ENCODE peak calls at places on chromosomes 3 and 15, in six cellular contexts. N is erythroblast, M is keratinocyte, C is epithelial cell of esophagus, X is T-cell, D is hepatocyte. A is an unnamed sample.
A peak's percentile ranks its signal among the peaks of the same experiment; 100 is the strongest.

GRCh38 chr3:196988241-196989029 is 19.8 kb upstream of the PIGZ start:
- DNase-seq in N (peak; percentile 93), M (no peak), C (peak; percentile 36), X (no peak), D (peak; percentile 81), A (no peak)

GRCh38 chr3:160885791-160886286 is 129.8 kb downstream of the PPM1L start:
- DNase-seq in N (no peak), M (no peak), C (peak; percentile 8), X (no peak), D (peak; percentile 58), A (no peak)

GRCh38 chr15:65192016-65192415 is 6.9 kb upstream of the CLPX start:
- DNase-seq in N (peak; percentile 32), M (no peak), C (no peak), X (no peak), D (no peak), A (no peak)

GRCh38 chr3:8733332-8734094 is at the start of gene CAV3:
- DNase-seq in N (no peak), M (no peak), C (no peak), X (no peak), D (no peak), A (no peak)

GRCh38 chr15:65937476-65937875 is 68.2 kb downstream of the RAB11A start:
- DNase-seq in N (peak; percentile 20), M (no peak), C (no peak), X (no peak), D (no peak), A (no peak)

GRCh38 chr15:90882781-90883525 is 1.4 kb upstream of the FES start:
- DNase-seq in N (no peak), M (no peak), C (no peak), X (no peak), D (no peak), A (no peak)

GRCh38 chr3:187522890-187523289 is 147.3 kb downstream of the SST start:
- DNase-seq in N (no peak), M (no peak), C (no peak), X (no peak), D (no peak), A (no peak)

GRCh38 chr3:55718475-55718874 is 231.4 kb upstream of the WNT5A start:
- DNase-seq in N (no peak), M (no peak), C (no peak), X (no peak), D (no peak), A (no peak)

GRCh38 chr3:84292113-84292512 is 666.7 kb upstream of the CADM2 start:
- DNase-seq in N (no peak), M (no peak), C (no peak), X (no peak), D (no peak), A (no peak)

GRCh38 chr3:42101481-42101880 is 10.3 kb downstream of the TRAK1 start:
- DNase-seq in N (no peak), M (no peak), C (no peak), X (no peak), D (no peak), A (no peak)

GRCh38 chr3:162586591-162586990 is 1090.0 kb downstream of the OTOL1 start:
- DNase-seq in N (no peak), M (no peak), C (no peak), X (no peak), D (peak; percentile 15), A (no peak)

A was measured in T follicular helper cell.